ENCODE peak calls at places on chromosomes 13 and 19, in four cellular contexts. One of them, this sample, is unnamed.

GRCh38 chr13:94073006-94073744 is 406.3 kb downstream of the DCT start:
- DNase-seq in K562: no peak
- DNase-seq in GM12878: no peak
- DNase-seq in breast epithelium: no peak
- DNase-seq in this sample: no peak

GRCh38 chr13:98976941-98977340 is 923 bp downstream of the DOCK9 start:
- DNase-seq in K562: no peak
- DNase-seq in breast epithelium: no peak
- DNase-seq in GM12878: no peak
- DNase-seq in this sample: no peak

GRCh38 chr13:45391926-45392325 is 26.2 kb downstream of the SLC25A30 start:
- DNase-seq in breast epithelium: no peak
- DNase-seq in GM12878: no peak
- DNase-seq in K562: no peak
- DNase-seq in this sample: no peak

GRCh38 chr13:50979187-50979586 is 69.6 kb downstream of the RNASEH2B start:
- DNase-seq in GM12878: no peak
- DNase-seq in K562: no peak
- DNase-seq in breast epithelium: no peak
- DNase-seq in this sample: no peak

GRCh38 chr19:39936020-39936419 is 1.6 kb upstream of the FCGBP start:
- DNase-seq in GM12878: no peak
- DNase-seq in breast epithelium: no peak
- DNase-seq in K562: peak
- DNase-seq in this sample: no peak

GRCh38 chr19:11587302-11587972 is 9.8 kb upstream of the ZNF627 start:
- DNase-seq in GM12878: no peak
- DNase-seq in breast epithelium: peak
- DNase-seq in K562: peak
- DNase-seq in this sample: peak

GRCh38 chr19:41000310-41000737 is 9.2 kb downstream of the CYP2B6 start:
- DNase-seq in GM12878: no peak
- DNase-seq in breast epithelium: no peak
- DNase-seq in K562: peak
- DNase-seq in this sample: no peak

GRCh38 chr13:106318941-106319411 is 216.5 kb downstream of the EFNB2 start:
- DNase-seq in breast epithelium: no peak
- DNase-seq in GM12878: no peak
- DNase-seq in K562: no peak
- DNase-seq in this sample: no peak

GRCh38 chr19:46218160-46218559 is 11.4 kb upstream of the IGFL1 start:
- DNase-seq in GM12878: no peak
- DNase-seq in K562: peak
- DNase-seq in breast epithelium: no peak
- DNase-seq in this sample: no peak

GRCh38 chr19:35529241-35530218 is 1.4 kb upstream of the SBSN start:
- DNase-seq in breast epithelium: no peak
- DNase-seq in GM12878: no peak
- DNase-seq in K562: no peak
- DNase-seq in this sample: no peak

GRCh38 chr13:110580800-110581199 is 19.3 kb upstream of the RAB20 start:
- DNase-seq in GM12878: no peak
- DNase-seq in breast epithelium: no peak
- DNase-seq in K562: no peak
- DNase-seq in this sample: no peak

GRCh38 chr19:16062789-16063188 is 13.5 kb upstream of the TPM4 start:
- DNase-seq in GM12878: no peak
- DNase-seq in K562: peak
- DNase-seq in breast epithelium: no peak
- DNase-seq in this sample: no peak

GRCh38 chr19:6480843-6481415 is 658 bp downstream of the DENND1C start:
- DNase-seq in K562: no peak
- DNase-seq in breast epithelium: no peak
- DNase-seq in GM12878: no peak
- DNase-seq in this sample: no peak

GRCh38 chr13:108959254-108959653 is 329.8 kb downstream of the MYO16 start:
- DNase-seq in GM12878: no peak
- DNase-seq in K562: no peak
- DNase-seq in breast epithelium: no peak
- DNase-seq in this sample: no peak

GRCh38 chr13:80904386-80904785 is 563.5 kb upstream of the SPRY2 start:
- DNase-seq in GM12878: no peak
- DNase-seq in breast epithelium: no peak
- DNase-seq in K562: no peak
- DNase-seq in this sample: no peak

GRCh38 chr19:35846038-35846668 is 6.2 kb downstream of the NPHS1 start:
- DNase-seq in GM12878: no peak
- DNase-seq in breast epithelium: no peak
- DNase-seq in K562: no peak
- DNase-seq in this sample: no peak

GRCh38 chr19:13169769-13170168 is 19.6 kb downstream of the IER2 start:
- DNase-seq in K562: no peak
- DNase-seq in breast epithelium: peak
- DNase-seq in GM12878: no peak
- DNase-seq in this sample: no peak

GRCh38 chr19:13162749-13163608 is 12.8 kb downstream of the IER2 start:
- DNase-seq in GM12878: peak
- DNase-seq in K562: peak
- DNase-seq in breast epithelium: peak
- DNase-seq in this sample: no peak

GRCh38 chr19:13163609-13164364 is 13.6 kb downstream of the IER2 start:
- DNase-seq in breast epithelium: peak
- DNase-seq in GM12878: no peak
- DNase-seq in K562: peak
- DNase-seq in this sample: no peak

GRCh38 chr19:13164370-13165090 is 14.3 kb downstream of the IER2 start:
- DNase-seq in K562: peak
- DNase-seq in GM12878: no peak
- DNase-seq in breast epithelium: peak
- DNase-seq in this sample: no peak

DNA sequence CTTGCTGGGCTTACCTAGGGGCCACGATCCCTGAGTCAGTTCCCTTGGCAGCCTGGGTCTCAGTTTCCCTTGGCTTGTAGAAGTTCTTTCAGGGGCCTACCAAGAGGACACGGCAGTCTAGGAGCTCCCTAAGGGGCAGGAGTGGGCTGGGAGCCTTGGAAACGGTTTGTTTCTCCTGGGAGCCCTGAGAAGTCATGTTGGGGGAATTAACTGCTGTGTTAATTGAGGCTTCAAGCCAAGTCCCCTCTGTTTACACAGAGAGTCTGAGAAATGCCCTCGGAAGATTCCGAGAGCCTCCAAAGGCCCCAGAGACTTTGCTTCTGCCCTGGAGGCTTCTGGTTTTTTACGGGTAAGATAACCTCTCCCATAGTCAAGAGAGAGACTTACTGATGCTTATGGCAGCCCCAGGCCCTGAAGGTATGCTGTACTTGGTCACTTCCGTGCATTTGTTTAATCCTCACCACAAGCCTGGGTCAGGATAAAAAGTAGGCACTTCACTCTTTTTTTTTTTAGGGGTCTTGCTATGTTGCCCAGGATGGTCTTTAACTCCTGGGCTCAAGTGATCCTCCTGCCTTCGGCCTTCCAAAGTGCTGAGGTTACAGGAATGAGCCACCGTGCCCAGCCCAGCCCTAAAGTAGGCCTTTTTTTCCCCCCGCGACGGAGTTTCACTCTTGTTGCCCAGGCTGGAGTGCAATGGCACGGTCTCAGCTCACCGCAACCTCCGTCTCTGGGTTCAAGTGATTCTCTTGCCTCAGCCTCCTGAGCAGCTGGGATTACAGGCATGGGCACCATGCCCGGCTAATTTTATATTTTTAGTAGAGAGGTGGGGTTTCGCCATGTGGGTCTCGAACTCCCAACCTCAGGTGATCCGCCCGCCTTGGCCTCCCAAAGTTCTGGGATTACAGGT is 15.1 kb downstream of the IER2 start:
- DNase-seq in breast epithelium: no peak
- DNase-seq in K562: peak
- DNase-seq in GM12878: no peak
- DNase-seq in this sample: no peak
- TF ChIP-seq POLR2AphosphoS5 in breast epithelium: no peak
- TF ChIP-seq POLR2AphosphoS5 in K562: no peak
- TF ChIP-seq POLR2AphosphoS5 in GM12878: no peak
- TF ChIP-seq POLR2AphosphoS5 in this sample: no peak

DNA sequence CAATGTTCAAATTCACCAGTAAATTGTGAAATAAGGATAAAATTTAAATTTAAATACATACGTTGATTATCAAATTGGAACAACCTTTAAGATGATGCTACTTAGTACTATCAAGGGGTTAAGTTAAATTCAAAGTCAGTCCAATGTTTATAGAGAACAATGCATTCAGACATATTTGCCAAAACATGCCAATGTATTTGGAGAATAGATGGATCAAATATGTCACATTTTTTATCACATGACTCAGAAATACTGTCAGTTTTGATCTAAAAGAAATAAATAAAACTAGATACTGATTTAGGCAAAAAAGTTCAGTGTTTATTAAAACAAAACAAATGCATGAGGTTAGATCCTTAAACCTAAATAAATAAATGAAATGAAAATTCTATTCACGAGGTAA is 281.2 kb downstream of the SLITRK5 start:
- DNase-seq in breast epithelium: no peak
- DNase-seq in GM12878: no peak
- DNase-seq in K562: no peak
- DNase-seq in this sample: no peak
- TF ChIP-seq POLR2AphosphoS5 in breast epithelium: no peak
- TF ChIP-seq POLR2AphosphoS5 in GM12878: no peak
- TF ChIP-seq POLR2AphosphoS5 in K562: no peak
- TF ChIP-seq POLR2AphosphoS5 in this sample: no peak

DNA sequence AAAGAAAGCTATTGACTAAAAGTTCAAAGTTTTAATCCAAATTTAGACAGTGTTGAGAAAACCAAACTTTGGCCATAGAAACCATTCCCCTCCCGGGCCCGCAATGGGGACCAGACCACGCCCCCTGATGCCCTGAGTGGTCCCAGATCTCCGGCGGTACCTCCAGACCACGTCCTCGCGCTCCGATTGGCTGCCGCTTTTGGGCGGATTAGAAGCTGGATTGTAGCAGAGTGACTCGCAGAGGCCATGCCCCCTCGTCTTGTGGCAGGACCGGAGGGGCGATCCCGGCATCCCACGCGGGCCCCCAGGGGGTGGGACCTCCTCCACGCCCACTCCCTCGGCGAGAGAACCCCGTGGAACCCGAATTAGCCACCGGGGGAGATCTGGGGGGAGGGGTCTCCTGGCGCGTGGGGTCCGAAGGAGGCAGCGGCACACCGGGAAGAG is 812 bp upstream of the HSD17B14 start:
- DNase-seq in breast epithelium: peak
- DNase-seq in GM12878: peak
- DNase-seq in K562: no peak
- DNase-seq in this sample: peak
- TF ChIP-seq POLR2AphosphoS5 in breast epithelium: peak
- TF ChIP-seq POLR2AphosphoS5 in GM12878: no peak
- TF ChIP-seq POLR2AphosphoS5 in K562: no peak
- TF ChIP-seq POLR2AphosphoS5 in this sample: no peak

GRCh38 chr19:49766938-49767315 is at the start of gene AP2A1:
- DNase-seq in breast epithelium: no peak
- DNase-seq in GM12878: no peak
- DNase-seq in K562: no peak
- DNase-seq in this sample: no peak
- TF ChIP-seq POLR2AphosphoS5 in breast epithelium: no peak
- TF ChIP-seq POLR2AphosphoS5 in GM12878: no peak
- TF ChIP-seq POLR2AphosphoS5 in K562: no peak
- TF ChIP-seq POLR2AphosphoS5 in this sample: no peak

This sample was measured in GM12892.